ENCODE peak calls at places on chromosomes 12 and 14, in seven cellular contexts. One of them, this sample, is unnamed.

GRCh38 chr12:123995023-123995422 is 22.0 kb downstream of the ZNF664 start:
- DNase-seq in esophagus squamous epithelium: no peak
- DNase-seq in endothelial cell of umbilical vein: peak; percentile 24
- DNase-seq in psoas muscle: no peak
- DNase-seq in lung: no peak
- DNase-seq in CD8-positive, alpha-beta memory T cell: no peak
- DNase-seq in hepatocyte: no peak
- DNase-seq in this sample: no peak

GRCh38 chr12:69550951-69551350 is 34.3 kb upstream of the CCT2 start:
- DNase-seq in lung: no peak
- DNase-seq in CD8-positive, alpha-beta memory T cell: no peak
- DNase-seq in esophagus squamous epithelium: no peak
- DNase-seq in endothelial cell of umbilical vein: no peak
- DNase-seq in psoas muscle: no peak
- DNase-seq in hepatocyte: no peak
- DNase-seq in this sample: no peak

GRCh38 chr12:106914796-106915634 is 40.7 kb upstream of the TMEM263 start:
- DNase-seq in endothelial cell of umbilical vein: no peak
- DNase-seq in psoas muscle: no peak
- DNase-seq in lung: no peak
- DNase-seq in CD8-positive, alpha-beta memory T cell: no peak
- DNase-seq in hepatocyte: no peak
- DNase-seq in esophagus squamous epithelium: no peak
- DNase-seq in this sample: no peak

GRCh38 chr14:81625343-81625742 is 91.7 kb upstream of the SEL1L start:
- DNase-seq in esophagus squamous epithelium: no peak
- DNase-seq in endothelial cell of umbilical vein: no peak
- DNase-seq in psoas muscle: no peak
- DNase-seq in hepatocyte: peak; percentile 46
- DNase-seq in CD8-positive, alpha-beta memory T cell: no peak
- DNase-seq in lung: no peak
- DNase-seq in this sample: no peak

GRCh38 chr14:103735022-103735421 is 19.4 kb downstream of the ZFYVE21 start:
- DNase-seq in lung: no peak
- DNase-seq in CD8-positive, alpha-beta memory T cell: no peak
- DNase-seq in hepatocyte: no peak
- DNase-seq in endothelial cell of umbilical vein: peak; percentile 45
- DNase-seq in esophagus squamous epithelium: no peak
- DNase-seq in psoas muscle: no peak
- DNase-seq in this sample: no peak

GRCh38 chr12:100564090-100564489 is 9.4 kb upstream of the GAS2L3 start:
- DNase-seq in psoas muscle: no peak
- DNase-seq in lung: no peak
- DNase-seq in esophagus squamous epithelium: no peak
- DNase-seq in endothelial cell of umbilical vein: peak; percentile 91
- DNase-seq in CD8-positive, alpha-beta memory T cell: no peak
- DNase-seq in hepatocyte: no peak
- DNase-seq in this sample: no peak

GRCh38 chr14:42004321-42004720 is 397.6 kb downstream of the LRFN5 start:
- DNase-seq in hepatocyte: no peak
- DNase-seq in psoas muscle: no peak
- DNase-seq in endothelial cell of umbilical vein: no peak
- DNase-seq in CD8-positive, alpha-beta memory T cell: no peak
- DNase-seq in lung: no peak
- DNase-seq in esophagus squamous epithelium: no peak
- DNase-seq in this sample: no peak

GRCh38 chr14:39432619-39433451 is 602 bp upstream of the FBXO33 start:
- DNase-seq in endothelial cell of umbilical vein: peak; percentile 80
- DNase-seq in hepatocyte: peak; percentile 95
- DNase-seq in lung: peak; percentile 93
- DNase-seq in psoas muscle: peak; percentile 88
- DNase-seq in CD8-positive, alpha-beta memory T cell: peak; percentile 81
- DNase-seq in esophagus squamous epithelium: peak; percentile 75
- DNase-seq in this sample: peak; percentile 89

GRCh38 chr14:77071938-77072388 is 26.1 kb upstream of the CIPC start:
- DNase-seq in endothelial cell of umbilical vein: no peak
- DNase-seq in lung: no peak
- DNase-seq in CD8-positive, alpha-beta memory T cell: no peak
- DNase-seq in esophagus squamous epithelium: no peak
- DNase-seq in psoas muscle: no peak
- DNase-seq in hepatocyte: no peak
- DNase-seq in this sample: no peak

GRCh38 chr12:50515587-50515986 is 10.8 kb downstream of the DIP2B start:
- DNase-seq in hepatocyte: no peak
- DNase-seq in CD8-positive, alpha-beta memory T cell: no peak
- DNase-seq in esophagus squamous epithelium: no peak
- DNase-seq in psoas muscle: no peak
- DNase-seq in lung: no peak
- DNase-seq in endothelial cell of umbilical vein: no peak
- DNase-seq in this sample: no peak

GRCh38 chr12:48198619-48198973 is 4.5 kb downstream of the OR10AD1 start:
- DNase-seq in endothelial cell of umbilical vein: no peak
- DNase-seq in hepatocyte: no peak
- DNase-seq in lung: no peak
- DNase-seq in CD8-positive, alpha-beta memory T cell: peak; percentile 7
- DNase-seq in esophagus squamous epithelium: no peak
- DNase-seq in psoas muscle: peak; percentile 65
- DNase-seq in this sample: peak; percentile 53

GRCh38 chr14:20652996-20653975 is 11.8 kb upstream of the OR6S1 start:
- DNase-seq in lung: no peak
- DNase-seq in psoas muscle: no peak
- DNase-seq in endothelial cell of umbilical vein: peak; percentile 32
- DNase-seq in CD8-positive, alpha-beta memory T cell: no peak
- DNase-seq in esophagus squamous epithelium: no peak
- DNase-seq in hepatocyte: peak; percentile 59
- DNase-seq in this sample: no peak

GRCh38 chr12:121391619-121392324 is 8.1 kb upstream of the RNF34 start:
- DNase-seq in endothelial cell of umbilical vein: no peak
- DNase-seq in psoas muscle: no peak
- DNase-seq in esophagus squamous epithelium: no peak
- DNase-seq in lung: no peak
- DNase-seq in hepatocyte: peak; percentile 25
- DNase-seq in CD8-positive, alpha-beta memory T cell: no peak
- DNase-seq in this sample: no peak

GRCh38 chr12:115598827-115599226 is 678.7 kb downstream of the MED13L start:
- DNase-seq in hepatocyte: no peak
- DNase-seq in esophagus squamous epithelium: no peak
- DNase-seq in endothelial cell of umbilical vein: no peak
- DNase-seq in psoas muscle: no peak
- DNase-seq in lung: no peak
- DNase-seq in CD8-positive, alpha-beta memory T cell: no peak
- DNase-seq in this sample: no peak

GRCh38 chr12:109888179-109889020 is 8.1 kb upstream of the GLTP start:
- DNase-seq in hepatocyte: no peak
- DNase-seq in psoas muscle: no peak
- DNase-seq in esophagus squamous epithelium: no peak
- DNase-seq in CD8-positive, alpha-beta memory T cell: no peak
- DNase-seq in endothelial cell of umbilical vein: peak; percentile 74
- DNase-seq in lung: no peak
- DNase-seq in this sample: no peak

GRCh38 chr12:48865141-48865440 is 579 bp downstream of the RND1 start:
- DNase-seq in esophagus squamous epithelium: no peak
- DNase-seq in CD8-positive, alpha-beta memory T cell: no peak
- DNase-seq in endothelial cell of umbilical vein: no peak
- DNase-seq in lung: no peak
- DNase-seq in hepatocyte: no peak
- DNase-seq in psoas muscle: no peak
- DNase-seq in this sample: no peak

GRCh38 chr12:131803995-131804521 is 24.1 kb upstream of the MMP17 start:
- DNase-seq in hepatocyte: no peak
- DNase-seq in CD8-positive, alpha-beta memory T cell: no peak
- DNase-seq in endothelial cell of umbilical vein: peak; percentile 79
- DNase-seq in lung: no peak
- DNase-seq in psoas muscle: no peak
- DNase-seq in esophagus squamous epithelium: no peak
- DNase-seq in this sample: no peak

GRCh38 chr14:79161576-79161975 is 991.4 kb downstream of the NRXN3 start:
- DNase-seq in hepatocyte: peak; percentile 59
- DNase-seq in lung: no peak
- DNase-seq in psoas muscle: no peak
- DNase-seq in esophagus squamous epithelium: no peak
- DNase-seq in CD8-positive, alpha-beta memory T cell: no peak
- DNase-seq in endothelial cell of umbilical vein: peak; percentile 23
- DNase-seq in this sample: no peak

GRCh38 chr14:46399049-46399448 is 252.5 kb downstream of the RPL10L start:
- DNase-seq in esophagus squamous epithelium: no peak
- DNase-seq in hepatocyte: no peak
- DNase-seq in psoas muscle: no peak
- DNase-seq in CD8-positive, alpha-beta memory T cell: no peak
- DNase-seq in lung: no peak
- DNase-seq in endothelial cell of umbilical vein: no peak
- DNase-seq in this sample: no peak

GRCh38 chr12:88052686-88053085 is 23.5 kb upstream of the C12orf50 start:
- DNase-seq in CD8-positive, alpha-beta memory T cell: no peak
- DNase-seq in endothelial cell of umbilical vein: peak; percentile 52
- DNase-seq in psoas muscle: no peak
- DNase-seq in hepatocyte: peak; percentile 42
- DNase-seq in lung: no peak
- DNase-seq in esophagus squamous epithelium: no peak
- DNase-seq in this sample: no peak

GRCh38 chr12:54294914-54295566 is 5.8 kb downstream of the NFE2 start:
- DNase-seq in esophagus squamous epithelium: no peak
- DNase-seq in endothelial cell of umbilical vein: no peak
- DNase-seq in psoas muscle: no peak
- DNase-seq in lung: no peak
- DNase-seq in hepatocyte: no peak
- DNase-seq in CD8-positive, alpha-beta memory T cell: no peak
- DNase-seq in this sample: no peak

GRCh38 chr12:105980048-105980447 is 158.7 kb downstream of the NUAK1 start:
- DNase-seq in lung: no peak
- DNase-seq in hepatocyte: no peak
- DNase-seq in esophagus squamous epithelium: no peak
- DNase-seq in endothelial cell of umbilical vein: no peak
- DNase-seq in psoas muscle: no peak
- DNase-seq in CD8-positive, alpha-beta memory T cell: no peak
- DNase-seq in this sample: no peak

GRCh38 chr14:31410048-31410654 is 10.2 kb downstream of the HEATR5A start:
- DNase-seq in hepatocyte: no peak
- DNase-seq in esophagus squamous epithelium: no peak
- DNase-seq in psoas muscle: no peak
- DNase-seq in endothelial cell of umbilical vein: no peak
- DNase-seq in CD8-positive, alpha-beta memory T cell: no peak
- DNase-seq in lung: no peak
- DNase-seq in this sample: no peak

GRCh38 chr12:65938807-65939206 is 114.5 kb downstream of the HMGA2 start:
- DNase-seq in psoas muscle: no peak
- DNase-seq in hepatocyte: no peak
- DNase-seq in esophagus squamous epithelium: no peak
- DNase-seq in lung: no peak
- DNase-seq in CD8-positive, alpha-beta memory T cell: no peak
- DNase-seq in endothelial cell of umbilical vein: no peak
- DNase-seq in this sample: no peak

GRCh38 chr12:82919365-82920054 is 232.8 kb downstream of the TMTC2 start:
- DNase-seq in endothelial cell of umbilical vein: no peak
- DNase-seq in hepatocyte: no peak
- DNase-seq in CD8-positive, alpha-beta memory T cell: no peak
- DNase-seq in esophagus squamous epithelium: no peak
- DNase-seq in psoas muscle: no peak
- DNase-seq in lung: no peak
- DNase-seq in this sample: no peak

GRCh38 chr12:96445743-96446655 is 43.4 kb upstream of the CFAP54 start:
- DNase-seq in psoas muscle: no peak
- DNase-seq in endothelial cell of umbilical vein: peak; percentile 100
- DNase-seq in esophagus squamous epithelium: no peak
- DNase-seq in CD8-positive, alpha-beta memory T cell: peak; percentile 57
- DNase-seq in lung: no peak
- DNase-seq in hepatocyte: no peak
- DNase-seq in this sample: no peak

GRCh38 chr12:4172999-4173398 is 100.6 kb upstream of the CCND2 start:
- DNase-seq in endothelial cell of umbilical vein: no peak
- DNase-seq in lung: no peak
- DNase-seq in CD8-positive, alpha-beta memory T cell: no peak
- DNase-seq in hepatocyte: peak; percentile 16
- DNase-seq in psoas muscle: no peak
- DNase-seq in esophagus squamous epithelium: no peak
- DNase-seq in this sample: no peak

GRCh38 chr12:12722351-12723146 is 5.4 kb downstream of the CDKN1B start:
- DNase-seq in psoas muscle: no peak
- DNase-seq in hepatocyte: no peak
- DNase-seq in esophagus squamous epithelium: no peak
- DNase-seq in CD8-positive, alpha-beta memory T cell: no peak
- DNase-seq in endothelial cell of umbilical vein: peak; percentile 81
- DNase-seq in lung: no peak
- DNase-seq in this sample: no peak

GRCh38 chr12:114238808-114239207 is 167.1 kb downstream of the TBX5 start:
- DNase-seq in esophagus squamous epithelium: no peak
- DNase-seq in psoas muscle: no peak
- DNase-seq in lung: no peak
- DNase-seq in endothelial cell of umbilical vein: no peak
- DNase-seq in CD8-positive, alpha-beta memory T cell: no peak
- DNase-seq in hepatocyte: peak; percentile 63
- DNase-seq in this sample: peak; percentile 45

GRCh38 chr12:79692249-79692619 is 1.5 kb upstream of the PAWR start:
- DNase-seq in CD8-positive, alpha-beta memory T cell: no peak
- DNase-seq in psoas muscle: no peak
- DNase-seq in endothelial cell of umbilical vein: no peak
- DNase-seq in hepatocyte: no peak
- DNase-seq in lung: no peak
- DNase-seq in esophagus squamous epithelium: no peak
- DNase-seq in this sample: no peak
- H3K27ac ChIP-seq in CD8-positive, alpha-beta memory T cell: no peak overlapping the region
- H3K27ac ChIP-seq in psoas muscle: no peak overlapping the region
- H3K27ac ChIP-seq in endothelial cell of umbilical vein: peak overlapping the region; percentile 85
- H3K27ac ChIP-seq in hepatocyte: peak overlapping the region; percentile 91
- H3K27ac ChIP-seq in lung: peak overlapping the region; percentile 96
- H3K27ac ChIP-seq in esophagus squamous epithelium: peak overlapping the region; percentile 97
- H3K27ac ChIP-seq in this sample: no peak overlapping the region

GRCh38 chr12:75922944-75923642 is 108.5 kb downstream of the PHLDA1 start:
- DNase-seq in endothelial cell of umbilical vein: no peak
- DNase-seq in lung: no peak
- DNase-seq in hepatocyte: no peak
- DNase-seq in esophagus squamous epithelium: no peak
- DNase-seq in CD8-positive, alpha-beta memory T cell: no peak
- DNase-seq in psoas muscle: no peak
- DNase-seq in this sample: no peak
- H3K27ac ChIP-seq in endothelial cell of umbilical vein: no peak overlapping the region
- H3K27ac ChIP-seq in lung: no peak overlapping the region
- H3K27ac ChIP-seq in hepatocyte: no peak overlapping the region
- H3K27ac ChIP-seq in esophagus squamous epithelium: no peak overlapping the region
- H3K27ac ChIP-seq in CD8-positive, alpha-beta memory T cell: no peak overlapping the region
- H3K27ac ChIP-seq in psoas muscle: no peak overlapping the region
- H3K27ac ChIP-seq in this sample: no peak overlapping the region

DNA sequence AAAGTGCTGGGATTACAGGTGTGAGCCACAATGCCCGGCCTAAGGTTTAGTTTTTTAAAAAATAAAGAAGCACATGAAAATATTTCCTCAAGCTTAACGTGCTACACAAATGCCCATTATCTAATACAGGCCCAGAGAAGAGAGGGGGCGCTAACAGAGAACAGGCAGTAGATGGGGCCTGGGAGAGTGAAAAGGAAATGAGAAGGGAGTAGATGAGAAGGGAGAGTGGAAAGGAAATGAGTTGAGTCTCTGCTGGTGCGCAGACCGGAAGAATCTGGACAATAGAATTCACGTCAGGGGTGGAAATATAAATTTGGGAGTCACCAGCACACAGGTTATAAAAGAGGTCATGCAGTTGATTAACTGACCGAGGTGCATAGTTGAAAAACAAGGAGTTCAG is 10.7 kb downstream of the PXN start:
- DNase-seq in CD8-positive, alpha-beta memory T cell: no peak
- DNase-seq in lung: no peak
- DNase-seq in hepatocyte: no peak
- DNase-seq in psoas muscle: no peak
- DNase-seq in endothelial cell of umbilical vein: peak; percentile 90
- DNase-seq in esophagus squamous epithelium: no peak
- DNase-seq in this sample: no peak
- H3K27ac ChIP-seq in CD8-positive, alpha-beta memory T cell: peak overlapping the region; percentile 10
- H3K27ac ChIP-seq in lung: peak overlapping the region; percentile 72
- H3K27ac ChIP-seq in hepatocyte: no peak overlapping the region
- H3K27ac ChIP-seq in psoas muscle: peak overlapping the region; percentile 60
- H3K27ac ChIP-seq in endothelial cell of umbilical vein: peak overlapping the region; percentile 96
- H3K27ac ChIP-seq in esophagus squamous epithelium: peak overlapping the region; percentile 86
- H3K27ac ChIP-seq in this sample: peak overlapping the region; percentile 96

GRCh38 chr14:101813833-101814232 is 52.3 kb downstream of the PPP2R5C start:
- DNase-seq in esophagus squamous epithelium: no peak
- DNase-seq in psoas muscle: no peak
- DNase-seq in hepatocyte: no peak
- DNase-seq in endothelial cell of umbilical vein: no peak
- DNase-seq in lung: no peak
- DNase-seq in CD8-positive, alpha-beta memory T cell: no peak
- DNase-seq in this sample: no peak
- H3K27ac ChIP-seq in esophagus squamous epithelium: peak overlapping the region; percentile 100
- H3K27ac ChIP-seq in psoas muscle: peak overlapping the region; percentile 98
- H3K27ac ChIP-seq in hepatocyte: no peak overlapping the region
- H3K27ac ChIP-seq in endothelial cell of umbilical vein: no peak overlapping the region
- H3K27ac ChIP-seq in lung: no peak overlapping the region
- H3K27ac ChIP-seq in CD8-positive, alpha-beta memory T cell: no peak overlapping the region
- H3K27ac ChIP-seq in this sample: peak overlapping the region; percentile 97